ENCODE peak calls at places on chromosomes 5 and 9, in eight cellular contexts. Q is psoas muscle, O is spleen, T is HepG2, E is uterus, W is left ventricle myocardium inferior, J is heart right ventricle, C is body of pancreas. D is an unnamed sample.

GRCh38 chr5:24642022-24642421 is 2.8 kb downstream of the CDH10 start:
- DNase-seq in Q (no peak), O (no peak), T (peak; percentile 16), E (no peak), W (no peak), J (no peak), C (no peak), D (no peak)

GRCh38 chr5:82259172-82259800 is 18.9 kb downstream of the RPS23 start:
- DNase-seq in Q (no peak), O (no peak), T (no peak), E (no peak), W (no peak), J (no peak), C (no peak), D (no peak)

GRCh38 chr9:75071530-75072122 is 16.3 kb downstream of the NMRK1 start:
- DNase-seq in Q (no peak), O (no peak), T (no peak), E (no peak), W (no peak), J (no peak), C (peak; percentile 43), D (peak; percentile 82)

GRCh38 chr9:81380960-81381359 is 308.4 kb downstream of the TLE1 start:
- DNase-seq in Q (no peak), O (no peak), T (no peak), E (no peak), W (no peak), J (no peak), C (no peak), D (no peak)

GRCh38 chr9:1701113-1701512 is 314.0 kb upstream of the SMARCA2 start:
- DNase-seq in Q (no peak), O (no peak), T (no peak), E (no peak), W (no peak), J (no peak), C (no peak), D (no peak)

GRCh38 chr5:169944922-169945675 is 35.2 kb downstream of the INSYN2B start:
- DNase-seq in Q (no peak), O (no peak), T (no peak), E (no peak), W (no peak), J (no peak), C (no peak), D (no peak)

GRCh38 chr5:64680289-64680688 is 10.0 kb upstream of the SHISAL2B start:
- DNase-seq in Q (no peak), O (no peak), T (peak; percentile 6), E (no peak), W (no peak), J (no peak), C (no peak), D (no peak)

GRCh38 chr5:43386960-43387362 is 25.2 kb downstream of the CCL28 start:
- DNase-seq in Q (no peak), O (no peak), T (no peak), E (no peak), W (no peak), J (no peak), C (no peak), D (no peak)

GRCh38 chr5:35237580-35238376 is 7.5 kb upstream of the PRLR start:
- DNase-seq in Q (no peak), O (no peak), T (peak; percentile 86), E (no peak), W (no peak), J (no peak), C (peak; percentile 32), D (no peak)

GRCh38 chr5:93789173-93790070 is 48.0 kb upstream of the POU5F2 start:
- DNase-seq in Q (no peak), O (no peak), T (no peak), E (no peak), W (no peak), J (no peak), C (no peak), D (no peak)

GRCh38 chr5:149172261-149172660 is 31.0 kb downstream of the ABLIM3 start:
- DNase-seq in Q (no peak), O (no peak), T (no peak), E (no peak), W (no peak), J (no peak), C (no peak), D (no peak)

GRCh38 chr5:1555011-1555807 is 31.4 kb upstream of the LPCAT1 start:
- DNase-seq in Q (no peak), O (no peak), T (peak; percentile 96), E (peak; percentile 9), W (no peak), J (no peak), C (peak; percentile 48), D (no peak)

GRCh38 chr9:108933641-108934322 is at the start of gene ELP1:
- DNase-seq in Q (peak; percentile 96), O (peak; percentile 98), T (peak; percentile 93), E (peak; percentile 90), W (peak; percentile 94), J (peak; percentile 94), C (peak; percentile 92), D (peak; percentile 98)

GRCh38 chr9:135076143-135076875 is 11.2 kb upstream of the OLFM1 start:
- DNase-seq in Q (no peak), O (peak; percentile 35), T (no peak), E (peak; percentile 7), W (no peak), J (no peak), C (no peak), D (peak; percentile 55)

GRCh38 chr9:135075234-135076142 is 12.0 kb upstream of the OLFM1 start:
- DNase-seq in Q (peak; percentile 78), O (peak; percentile 86), T (no peak), E (peak; percentile 41), W (peak; percentile 63), J (peak; percentile 54), C (peak; percentile 40), D (peak; percentile 86)

GRCh38 chr9:135073741-135074305 is 13.6 kb upstream of the OLFM1 start:
- DNase-seq in Q (no peak), O (peak; percentile 47), T (no peak), E (no peak), W (no peak), J (no peak), C (no peak), D (no peak)

GRCh38 chr9:135073081-135073740 is 14.3 kb upstream of the OLFM1 start:
- DNase-seq in Q (no peak), O (peak; percentile 29), T (no peak), E (peak; percentile 1), W (no peak), J (no peak), C (no peak), D (no peak)

GRCh38 chr9:135074354-135075233 is 12.9 kb upstream of the OLFM1 start:
- DNase-seq in Q (no peak), O (peak; percentile 47), T (no peak), E (no peak), W (no peak), J (no peak), C (no peak), D (no peak)
- H3K4me3 ChIP-seq in Q (peak overlapping the region; percentile 63), O (peak overlapping the region; percentile 47), T (no peak overlapping the region), E (peak overlapping the region; percentile 22), W (peak overlapping the region; percentile 73), J (peak overlapping the region; percentile 63), C (peak overlapping the region; percentile 21), D (no peak overlapping the region)

GRCh38 chr5:108360280-108360679 is 21.6 kb downstream of the FBXL17 start:
- DNase-seq in Q (no peak), O (no peak), T (no peak), E (no peak), W (no peak), J (no peak), C (no peak), D (no peak)

GRCh38 chr5:108356286-108356685 is 25.6 kb downstream of the FBXL17 start:
- DNase-seq in Q (no peak), O (no peak), T (no peak), E (no peak), W (no peak), J (no peak), C (no peak), D (no peak)

GRCh38 chr5:108361239-108361638 is 20.7 kb downstream of the FBXL17 start:
- DNase-seq in Q (no peak), O (no peak), T (no peak), E (no peak), W (no peak), J (no peak), C (no peak), D (no peak)

GRCh38 chr5:108366500-108366899 is 15.4 kb downstream of the FBXL17 start:
- DNase-seq in Q (no peak), O (no peak), T (no peak), E (no peak), W (no peak), J (no peak), C (no peak), D (no peak)

DNA sequence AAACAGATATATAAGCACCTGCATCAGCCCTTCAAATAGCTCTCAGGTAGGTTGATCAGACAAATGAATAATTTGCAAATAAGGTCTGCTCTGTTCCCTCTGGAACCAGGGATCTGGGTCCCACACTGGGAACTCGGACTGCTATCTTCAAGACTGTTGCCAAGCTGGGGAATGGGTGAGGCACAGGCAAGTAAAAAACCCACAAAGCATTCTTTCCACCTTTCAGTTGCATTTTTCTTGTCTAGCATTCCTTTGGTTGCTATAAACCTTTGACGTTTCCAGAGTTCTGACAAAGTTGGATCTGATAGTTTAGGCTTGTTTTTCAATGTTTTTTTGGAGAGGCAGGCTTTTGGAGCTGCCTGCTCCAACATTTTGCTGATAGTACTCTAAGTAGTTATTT is 20.1 kb downstream of the FBXL17 start:
- DNase-seq in Q (no peak), O (no peak), T (no peak), E (no peak), W (no peak), J (no peak), C (no peak), D (no peak)
- TF ChIP-seq CTCF in Q (no peak), O (no peak), T (no peak), E (no peak), W (no peak), J (no peak), C (no peak), D (no peak)

DNA sequence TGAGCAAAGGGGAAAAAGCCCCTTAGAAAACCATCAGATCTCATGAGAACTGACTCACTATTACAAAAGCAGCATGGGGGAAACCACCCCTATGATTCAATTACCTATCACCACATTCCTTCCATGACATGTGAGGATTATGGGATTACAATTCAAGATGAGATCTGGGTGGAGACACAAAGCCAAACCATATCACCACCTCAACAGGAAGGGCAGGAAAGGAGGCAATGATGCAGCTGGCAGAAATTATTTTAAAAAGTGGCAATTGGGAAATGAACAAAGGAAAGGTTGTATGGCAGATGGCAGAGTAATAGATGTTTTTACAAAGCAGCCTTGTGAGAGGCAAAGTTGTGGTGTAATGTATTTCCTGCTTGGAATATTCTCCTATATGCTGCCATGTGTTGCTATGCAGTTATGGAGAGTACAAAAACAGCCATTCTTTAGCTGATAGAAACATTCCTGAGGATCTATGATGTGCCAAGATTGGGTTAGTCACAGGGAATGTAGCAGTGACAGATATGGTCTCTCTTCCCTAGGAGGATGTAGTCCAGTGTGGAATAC is 138.8 kb downstream of the SMC2 start:
- DNase-seq in Q (no peak), O (no peak), T (no peak), E (no peak), W (no peak), J (no peak), C (no peak), D (no peak)
- H3K27ac ChIP-seq in Q (no peak overlapping the region), O (no peak overlapping the region), T (no peak overlapping the region), E (no peak overlapping the region), W (no peak overlapping the region), J (no peak overlapping the region), C (no peak overlapping the region), D (no peak overlapping the region)

DNA sequence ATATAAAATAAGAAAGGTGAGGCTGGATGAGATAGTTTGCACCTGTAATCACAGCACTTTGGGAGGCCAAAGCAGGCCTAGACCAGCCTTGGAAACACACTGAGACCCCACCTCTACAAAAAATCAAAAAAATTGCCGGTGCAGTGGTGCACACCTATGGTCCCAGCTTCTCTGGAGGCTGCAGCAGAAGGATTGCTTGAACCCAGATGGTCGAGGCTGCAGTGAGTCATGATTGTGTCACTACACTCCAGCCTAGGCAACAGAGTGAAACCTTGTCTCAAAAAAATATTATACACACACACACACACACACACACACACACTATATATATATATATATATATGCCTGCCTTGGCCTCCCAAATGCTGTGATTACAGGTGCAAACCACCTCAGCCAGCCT is 1.3 kb downstream of the SLC35D2 start:
- DNase-seq in Q (no peak), O (no peak), T (peak; percentile 20), E (no peak), W (no peak), J (no peak), C (no peak), D (no peak)
- H3K4me3 ChIP-seq in Q (no peak overlapping the region), O (no peak overlapping the region), T (peak overlapping the region; percentile 87), E (no peak overlapping the region), W (peak overlapping the region; percentile 86), J (no peak overlapping the region), C (no peak overlapping the region), D (peak overlapping the region; percentile 29)